ENCODE peak calls at places on chromosomes 3 and 15, in six cellular contexts. One of them, this sample, is unnamed.

GRCh38 chr3:42061711-42062408 is 29.3 kb upstream of the TRAK1 start:
- DNase-seq in fibroblast of lung: peak; percentile 94
- DNase-seq in epithelial cell of esophagus: peak; percentile 94
- DNase-seq in NT2/D1: no peak
- DNase-seq in activated effector memory CD4-positive, alpha-beta T cell treated with anti-CD3 and anti-CD28 coated beads, Interleukin-2, amount 50 U/mL, for 16 hours: no peak
- DNase-seq in GM18507: no peak
- DNase-seq in this sample: peak; percentile 74

GRCh38 chr15:50166216-50166615 is 15.8 kb upstream of the SLC27A2 start:
- DNase-seq in GM18507: no peak
- DNase-seq in NT2/D1: no peak
- DNase-seq in fibroblast of lung: peak; percentile 88
- DNase-seq in epithelial cell of esophagus: peak; percentile 66
- DNase-seq in activated effector memory CD4-positive, alpha-beta T cell treated with anti-CD3 and anti-CD28 coated beads, Interleukin-2, amount 50 U/mL, for 16 hours: no peak
- DNase-seq in this sample: no peak

GRCh38 chr15:77104155-77104554 is 33.2 kb upstream of the TSPAN3 start:
- DNase-seq in activated effector memory CD4-positive, alpha-beta T cell treated with anti-CD3 and anti-CD28 coated beads, Interleukin-2, amount 50 U/mL, for 16 hours: no peak
- DNase-seq in NT2/D1: no peak
- DNase-seq in epithelial cell of esophagus: no peak
- DNase-seq in fibroblast of lung: peak; percentile 36
- DNase-seq in GM18507: no peak
- DNase-seq in this sample: no peak

GRCh38 chr15:81914734-81915234 is 131.0 kb downstream of the MEX3B start:
- DNase-seq in NT2/D1: no peak
- DNase-seq in GM18507: no peak
- DNase-seq in activated effector memory CD4-positive, alpha-beta T cell treated with anti-CD3 and anti-CD28 coated beads, Interleukin-2, amount 50 U/mL, for 16 hours: no peak
- DNase-seq in epithelial cell of esophagus: no peak
- DNase-seq in fibroblast of lung: no peak
- DNase-seq in this sample: no peak

GRCh38 chr15:54564142-54564541 is 585.9 kb downstream of the UNC13C start:
- DNase-seq in NT2/D1: no peak
- DNase-seq in GM18507: no peak
- DNase-seq in activated effector memory CD4-positive, alpha-beta T cell treated with anti-CD3 and anti-CD28 coated beads, Interleukin-2, amount 50 U/mL, for 16 hours: no peak
- DNase-seq in fibroblast of lung: no peak
- DNase-seq in epithelial cell of esophagus: no peak
- DNase-seq in this sample: no peak

GRCh38 chr3:161233557-161233956 is 12.4 kb downstream of the NMD3 start:
- DNase-seq in NT2/D1: no peak
- DNase-seq in epithelial cell of esophagus: no peak
- DNase-seq in GM18507: no peak
- DNase-seq in activated effector memory CD4-positive, alpha-beta T cell treated with anti-CD3 and anti-CD28 coated beads, Interleukin-2, amount 50 U/mL, for 16 hours: no peak
- DNase-seq in fibroblast of lung: peak; percentile 51
- DNase-seq in this sample: no peak

GRCh38 chr3:13189639-13190375 is 116.6 kb upstream of the IQSEC1 start:
- DNase-seq in epithelial cell of esophagus: peak; percentile 17
- DNase-seq in activated effector memory CD4-positive, alpha-beta T cell treated with anti-CD3 and anti-CD28 coated beads, Interleukin-2, amount 50 U/mL, for 16 hours: no peak
- DNase-seq in GM18507: no peak
- DNase-seq in NT2/D1: no peak
- DNase-seq in fibroblast of lung: peak; percentile 23
- DNase-seq in this sample: no peak

GRCh38 chr3:146160964-146161724 is at the start of gene PLOD2:
- DNase-seq in epithelial cell of esophagus: peak; percentile 76
- DNase-seq in GM18507: no peak
- DNase-seq in NT2/D1: peak; percentile 49
- DNase-seq in fibroblast of lung: peak; percentile 92
- DNase-seq in activated effector memory CD4-positive, alpha-beta T cell treated with anti-CD3 and anti-CD28 coated beads, Interleukin-2, amount 50 U/mL, for 16 hours: no peak
- DNase-seq in this sample: peak; percentile 86

GRCh38 chr3:183122257-183122932 is 23.1 kb upstream of the MCCC1 start:
- DNase-seq in fibroblast of lung: peak; percentile 52
- DNase-seq in activated effector memory CD4-positive, alpha-beta T cell treated with anti-CD3 and anti-CD28 coated beads, Interleukin-2, amount 50 U/mL, for 16 hours: no peak
- DNase-seq in NT2/D1: no peak
- DNase-seq in epithelial cell of esophagus: peak; percentile 49
- DNase-seq in GM18507: peak; percentile 42
- DNase-seq in this sample: peak; percentile 73

GRCh38 chr15:87155771-87156170 is 1076.1 kb downstream of the AGBL1 start:
- DNase-seq in epithelial cell of esophagus: peak; percentile 66
- DNase-seq in fibroblast of lung: peak; percentile 50
- DNase-seq in activated effector memory CD4-positive, alpha-beta T cell treated with anti-CD3 and anti-CD28 coated beads, Interleukin-2, amount 50 U/mL, for 16 hours: no peak
- DNase-seq in GM18507: no peak
- DNase-seq in NT2/D1: no peak
- DNase-seq in this sample: no peak

GRCh38 chr3:139653582-139653981 is 24.2 kb downstream of the NMNAT3 start:
- DNase-seq in activated effector memory CD4-positive, alpha-beta T cell treated with anti-CD3 and anti-CD28 coated beads, Interleukin-2, amount 50 U/mL, for 16 hours: no peak
- DNase-seq in NT2/D1: no peak
- DNase-seq in GM18507: no peak
- DNase-seq in epithelial cell of esophagus: peak; percentile 98
- DNase-seq in fibroblast of lung: no peak
- DNase-seq in this sample: no peak

GRCh38 chr3:49238274-49239127 is 38.5 kb downstream of the C3orf62 start:
- DNase-seq in activated effector memory CD4-positive, alpha-beta T cell treated with anti-CD3 and anti-CD28 coated beads, Interleukin-2, amount 50 U/mL, for 16 hours: no peak
- DNase-seq in fibroblast of lung: peak; percentile 45
- DNase-seq in NT2/D1: no peak
- DNase-seq in epithelial cell of esophagus: peak; percentile 98
- DNase-seq in GM18507: no peak
- DNase-seq in this sample: no peak

GRCh38 chr3:152380048-152380447 is 111.3 kb downstream of the MBNL1 start:
- DNase-seq in fibroblast of lung: no peak
- DNase-seq in GM18507: no peak
- DNase-seq in activated effector memory CD4-positive, alpha-beta T cell treated with anti-CD3 and anti-CD28 coated beads, Interleukin-2, amount 50 U/mL, for 16 hours: no peak
- DNase-seq in NT2/D1: no peak
- DNase-seq in epithelial cell of esophagus: no peak
- DNase-seq in this sample: no peak

This sample was measured in GM23338.